ENCODE peak calls at places on chromosomes 2 and 18, in five cellular contexts. O, H, S, J and M are unnamed samples.

GRCh38 chr18:6170604-6171003 is 244.1 kb downstream of the L3MBTL4 start:
- DNase-seq in S (no peak), J (no peak), H (no peak), O (no peak), M (no peak)

GRCh38 chr2:230075988-230076631 is 7.4 kb upstream of the SLC16A14 start:
- DNase-seq in H (no peak), S (no peak), O (no peak), J (no peak), M (no peak)

GRCh38 chr2:232362174-232362913 is 16.2 kb upstream of the ALPP start:
- DNase-seq in J (no peak), H (no peak), S (no peak), O (no peak), M (no peak)

GRCh38 chr2:22143840-22144239 is 1020.1 kb downstream of the TDRD15 start:
- DNase-seq in O (no peak), J (no peak), H (no peak), S (no peak), M (no peak)

GRCh38 chr2:41998789-41999470 is 48.9 kb upstream of the PKDCC start:
- DNase-seq in H (no peak), O (no peak), J (no peak), S (no peak), M (no peak)

GRCh38 chr2:237057893-237058300 is 27.8 kb upstream of the COPS8 start:
- DNase-seq in O (no peak), S (peak; percentile 63), J (no peak), H (no peak), M (no peak)

GRCh38 chr18:69865656-69866241 is 81.9 kb downstream of the CD226 start:
- DNase-seq in S (no peak), J (no peak), O (no peak), H (no peak), M (no peak)

GRCh38 chr2:22907330-22907729 is 477.6 kb upstream of the KLHL29 start:
- DNase-seq in O (no peak), H (no peak), J (no peak), S (no peak), M (no peak)

GRCh38 chr18:49843131-49843530 is 29.8 kb upstream of the ACAA2 start:
- DNase-seq in H (no peak), S (peak; percentile 8), O (no peak), J (no peak), M (no peak)

GRCh38 chr2:127083819-127084503 is 23.0 kb downstream of the BIN1 start:
- DNase-seq in J (peak; percentile 98), S (no peak), O (no peak), H (no peak), M (no peak)

GRCh38 chr2:213125646-213126347 is 25.6 kb downstream of the IKZF2 start:
- DNase-seq in S (no peak), J (no peak), O (no peak), H (no peak), M (no peak)

GRCh38 chr2:15889800-15890498 is 50.4 kb upstream of the MYCN start:
- DNase-seq in O (no peak), H (no peak), S (no peak), J (no peak), M (no peak)

GRCh38 chr2:121587131-121587530 is 56.5 kb downstream of the RNU4ATAC start:
- DNase-seq in H (no peak), S (no peak), O (no peak), J (no peak), M (no peak)

GRCh38 chr2:27263287-27264252 is 723 bp upstream of the SLC30A3 start:
- DNase-seq in J (no peak), S (peak; percentile 59), H (no peak), O (no peak), M (no peak)

GRCh38 chr2:85890522-85891176 is 1.9 kb upstream of the ST3GAL5 start:
- DNase-seq in H (no peak), S (no peak), J (no peak), O (peak; percentile 40), M (no peak)

GRCh38 chr2:197884252-197884651 is 79.9 kb downstream of the PLCL1 start:
- DNase-seq in O (no peak), J (no peak), S (no peak), H (no peak), M (no peak)

GRCh38 chr2:88074854-88075292 is 7.2 kb downstream of the SMYD1 start:
- DNase-seq in S (no peak), H (no peak), J (no peak), O (no peak), M (no peak)

GRCh38 chr2:64999754-65000153 is 10.6 kb downstream of the SLC1A4 start:
- DNase-seq in O (no peak), S (no peak), J (no peak), H (no peak), M (no peak)

GRCh38 chr2:1162768-1163584 is 212.3 kb downstream of the SNTG2 start:
- DNase-seq in H (no peak), J (no peak), O (no peak), S (no peak), M (peak; percentile 20)

GRCh38 chr2:15818186-15818795 is 122.1 kb upstream of the MYCN start:
- DNase-seq in J (no peak), H (no peak), O (no peak), S (no peak), M (no peak)

GRCh38 chr2:120885311-120885710 is 149.6 kb downstream of the GLI2 start:
- DNase-seq in H (no peak), J (no peak), O (peak; percentile 32), S (no peak), M (no peak)

DNA sequence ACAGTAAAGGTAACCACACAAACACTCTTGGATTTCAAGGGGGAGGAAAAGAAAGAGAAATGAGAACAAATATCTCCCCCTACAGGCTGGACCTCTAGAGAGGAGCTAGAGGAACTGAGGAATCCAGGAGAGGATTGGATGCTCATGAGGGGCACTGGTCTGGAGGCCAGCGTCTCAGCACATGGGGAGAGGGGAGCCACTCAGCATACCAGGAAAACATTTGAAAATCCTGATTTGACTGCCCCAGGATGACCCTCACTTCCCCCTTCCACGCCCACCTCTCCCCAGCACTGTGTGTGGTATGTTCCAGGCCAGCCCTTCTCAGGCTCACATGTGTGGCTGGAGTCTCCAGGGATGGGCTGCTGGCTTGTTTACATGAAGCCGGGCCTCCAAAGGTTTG is 396.8 kb upstream of the ID2 start:
- DNase-seq in J (no peak), H (no peak), O (no peak), S (no peak), M (no peak)
- TF ChIP-seq CTCF in J (no peak), H (peak; percentile 26), O (peak; percentile 40), S (no peak), M (no peak)

DNA sequence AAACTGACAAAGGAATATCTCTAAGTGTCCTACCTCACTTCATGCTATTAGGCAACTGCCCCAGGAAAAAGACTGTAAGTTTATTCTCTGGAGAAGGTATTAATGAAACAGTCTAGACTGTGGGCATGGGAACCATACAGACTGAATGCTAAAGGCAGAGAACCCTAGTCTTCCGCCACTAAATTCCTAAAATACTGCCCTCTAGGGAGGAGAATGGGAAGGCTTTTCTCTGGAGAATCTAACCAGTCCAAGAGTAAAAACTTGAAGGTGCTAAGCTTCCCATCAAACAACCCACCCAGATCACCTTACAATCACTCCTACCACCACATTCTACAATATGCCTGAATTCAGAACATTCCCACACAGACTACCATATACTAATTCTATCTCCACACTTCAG is 3.4 kb downstream of the SRBD1 start:
- DNase-seq in S (no peak), H (no peak), O (peak; percentile 55), J (no peak), M (peak; percentile 56)
- TF ChIP-seq CTCF in S (no peak), H (peak; percentile 66), O (peak; percentile 45), J (no peak), M (peak; percentile 64)

GRCh38 chr2:155372969-155373368 is 674.5 kb downstream of the KCNJ3 start:
- DNase-seq in O (no peak), H (no peak), S (no peak), J (no peak), M (no peak)
- TF ChIP-seq CTCF in O (no peak), H (peak; percentile 67), S (no peak), J (no peak), M (no peak)

DNA sequence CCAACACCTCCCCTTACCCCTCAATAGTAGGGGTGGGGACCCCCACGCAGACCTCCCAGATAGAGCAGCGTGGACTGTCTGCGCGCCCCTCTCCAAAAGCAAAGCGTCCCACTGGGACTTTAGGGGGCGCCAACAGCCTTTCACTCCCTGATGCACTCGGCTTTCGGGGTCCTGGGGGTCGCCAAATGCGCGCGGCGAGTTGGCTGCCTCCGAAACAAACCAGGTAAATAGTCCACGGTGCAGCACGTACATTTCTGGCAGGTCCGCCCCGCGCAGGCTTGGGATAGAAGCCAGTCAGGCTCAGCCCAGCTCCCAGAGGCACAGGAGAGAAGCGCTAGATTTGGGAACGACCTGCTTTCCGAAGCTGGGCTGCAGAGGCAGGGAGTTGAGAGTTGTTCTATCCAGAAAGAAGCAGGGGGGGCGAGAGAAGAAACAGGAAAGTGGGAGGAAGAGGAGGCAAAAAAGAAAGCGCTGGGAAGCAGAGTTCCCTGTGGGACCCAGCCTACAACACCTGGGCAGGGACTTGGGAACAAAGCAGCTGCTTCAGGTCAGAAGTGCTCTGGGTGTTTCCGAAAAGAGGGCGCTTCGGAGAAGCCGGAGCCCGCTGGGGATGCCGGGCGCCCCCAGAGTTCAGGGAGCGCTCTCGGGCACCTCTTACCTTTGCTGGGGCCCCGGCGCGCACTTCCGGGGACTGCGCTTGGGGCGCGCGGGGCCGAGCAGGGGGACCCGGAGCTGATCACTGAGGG is 544 bp downstream of the EVA1A start:
- DNase-seq in H (peak; percentile 26), J (peak; percentile 86), O (no peak), S (peak; percentile 62), M (peak; percentile 31)
- TF ChIP-seq CTCF in H (peak; percentile 41), J (no peak), O (no peak), S (no peak), M (no peak)

DNA sequence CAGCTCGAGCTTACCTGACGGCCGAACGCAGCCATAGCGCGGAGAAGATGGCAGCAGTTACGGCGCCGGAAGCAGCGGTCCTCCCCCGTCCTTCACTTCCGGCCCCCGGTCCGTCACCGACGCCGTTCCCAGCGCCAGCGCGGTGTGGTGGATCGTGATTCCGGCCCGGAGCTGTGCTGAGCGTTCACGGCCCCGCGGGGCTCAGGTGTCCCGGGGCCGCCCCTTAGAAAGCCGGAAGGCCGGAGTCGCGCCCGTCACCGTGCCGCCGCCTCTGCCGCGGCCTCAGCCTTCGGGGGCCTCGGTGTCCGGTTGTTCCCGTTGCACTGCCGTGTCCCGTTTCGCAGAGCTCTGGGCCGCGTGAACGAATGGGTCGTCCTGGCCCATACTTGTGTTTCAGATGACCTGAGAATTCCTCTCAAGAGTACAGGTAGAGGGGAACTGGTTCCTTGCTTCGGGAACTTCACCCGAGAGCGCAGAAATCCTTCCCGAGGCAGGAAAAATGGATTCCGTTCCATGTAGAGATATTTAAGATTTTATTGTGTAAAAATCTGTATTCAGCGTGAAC is at the start of gene MTERF4:
- DNase-seq in J (peak; percentile 97), O (peak; percentile 83), S (peak; percentile 93), H (peak; percentile 76), M (peak; percentile 63)
- TF ChIP-seq CTCF in J (no peak), O (no peak), S (no peak), H (no peak), M (no peak)

GRCh38 chr2:100733344-100734187 is 86.4 kb upstream of the NPAS2 start:
- DNase-seq in S (no peak), J (peak; percentile 91), H (no peak), O (no peak), M (no peak)
- TF ChIP-seq CTCF in S (no peak), J (no peak), H (no peak), O (no peak), M (no peak)